ENCODE peak calls at places on chromosomes 11 and 22, in seven cellular contexts. J is stimulated activated CD8-positive, alpha-beta memory T cell treated with anti-CD3 and anti-CD28 coated beads, Interleukin-4, amount 100 ng/mL, for 24 hours; E is retina; B is left ventricle myocardium inferior; D is mesendoderm; X is left cardiac atrium; A is mesenchymal stem cell. T is an unnamed sample.

GRCh38 chr11:65859134-65859811 is 960 bp upstream of the MUS81 start:
- DNase-seq in A (peak), X (peak), E (peak), D (peak), B (peak), J (peak), T (peak)

GRCh38 chr11:44997566-44997965 is 46.9 kb upstream of the TP53I11 start:
- DNase-seq in D (no peak), A (no peak), X (no peak), B (no peak), J (no peak), E (no peak), T (no peak)

GRCh38 chr11:120581317-120581716 is 69.8 kb downstream of the GRIK4 start:
- DNase-seq in D (no peak), B (no peak), E (no peak), A (peak), J (no peak), X (no peak), T (no peak)

GRCh38 chr22:49369726-49370717 is 457.7 kb downstream of the BRD1 start:
- DNase-seq in X (no peak), D (no peak), E (no peak), B (no peak), A (no peak), J (no peak), T (peak)

GRCh38 chr11:57425565-57426438 is 1.1 kb downstream of the SLC43A3 start:
- DNase-seq in B (peak), X (peak), A (peak), E (peak), J (no peak), D (no peak), T (peak)

GRCh38 chr11:19546325-19546724 is 166.3 kb upstream of the NAV2 start:
- DNase-seq in B (no peak), E (no peak), A (no peak), X (no peak), D (no peak), J (no peak), T (no peak)

GRCh38 chr11:66639066-66639813 is 737 bp downstream of the RBM4 start:
- DNase-seq in X (no peak), D (peak), A (peak), J (peak), E (no peak), B (no peak), T (no peak)

GRCh38 chr11:131889146-131889577 is 518.7 kb downstream of the NTM start:
- DNase-seq in X (no peak), A (peak), E (peak), D (peak), J (no peak), B (no peak), T (no peak)

GRCh38 chr22:36562261-36562835 is 33.4 kb upstream of the EIF3D start:
- DNase-seq in A (peak), D (no peak), B (no peak), X (peak), E (no peak), J (no peak), T (no peak)

GRCh38 chr11:67043572-67044329 is 12.9 kb upstream of the RHOD start:
- DNase-seq in B (no peak), X (no peak), J (no peak), E (no peak), A (no peak), D (no peak), T (no peak)

GRCh38 chr11:95230054-95231034 is 658 bp downstream of the SESN3 start:
- DNase-seq in J (no peak), E (peak), D (peak), X (peak), B (no peak), A (peak), T (no peak)

GRCh38 chr11:57467508-57468157 is 7.3 kb downstream of the RTN4RL2 start:
- DNase-seq in X (no peak), E (no peak), B (no peak), A (no peak), J (no peak), D (no peak), T (no peak)

GRCh38 chr11:23727821-23728220 is 769.0 kb upstream of the LUZP2 start:
- DNase-seq in E (no peak), D (peak), X (no peak), B (no peak), A (peak), J (no peak), T (no peak)

GRCh38 chr22:17922925-17923898 is 101.1 kb downstream of the MICAL3 start:
- DNase-seq in B (no peak), E (no peak), X (no peak), D (no peak), A (peak), J (no peak), T (no peak)

GRCh38 chr11:1509626-1510255 is 23.2 kb upstream of the MOB2 start:
- DNase-seq in A (no peak), D (no peak), X (no peak), B (peak), E (no peak), J (no peak), T (peak)

GRCh38 chr11:128888034-128888985 is 2.8 kb upstream of the KCNJ5 start:
- DNase-seq in D (peak), X (no peak), A (no peak), J (no peak), E (no peak), B (no peak), T (no peak)

GRCh38 chr11:69133251-69133650 is 22.5 kb upstream of the SMIM38 start:
- DNase-seq in J (no peak), A (no peak), B (no peak), E (no peak), D (no peak), X (no peak), T (no peak)

GRCh38 chr11:84012171-84012826 is 726.1 kb upstream of the CCDC90B start:
- DNase-seq in E (no peak), B (no peak), X (no peak), A (peak), J (no peak), D (no peak), T (no peak)

GRCh38 chr11:46916669-46917108 is 1.7 kb downstream of the LRP4 start:
- DNase-seq in B (peak), X (peak), J (no peak), E (peak), A (peak), D (peak), T (no peak)

GRCh38 chr11:64762277-64762915 is 2.6 kb upstream of the PYGM start:
- DNase-seq in D (no peak), J (no peak), A (no peak), X (no peak), E (peak), B (no peak), T (no peak)

GRCh38 chr11:122202161-122202950 is 86.3 kb upstream of the BLID start:
- DNase-seq in A (peak), B (no peak), J (no peak), E (no peak), X (no peak), D (no peak), T (no peak)

GRCh38 chr11:130516175-130516867 is 67.9 kb downstream of the ADAMTS15 start:
- DNase-seq in B (no peak), D (peak), A (no peak), J (no peak), E (no peak), X (no peak), T (no peak)

GRCh38 chr11:82889133-82890001 is 10.9 kb downstream of the PRCP start:
- DNase-seq in A (peak), B (no peak), J (no peak), X (no peak), D (peak), E (no peak), T (peak)

GRCh38 chr11:117335399-117335798 is 7.7 kb downstream of the CEP164 start:
- DNase-seq in A (no peak), J (no peak), D (no peak), E (no peak), X (no peak), B (no peak), T (no peak)

GRCh38 chr11:48081151-48082010 is 101.0 kb downstream of the PTPRJ start:
- DNase-seq in D (no peak), E (no peak), X (peak), A (peak), J (no peak), B (peak), T (peak)

GRCh38 chr11:66789097-66789890 is 53.9 kb upstream of the RCE1 start:
- DNase-seq in X (no peak), E (no peak), A (peak), J (no peak), B (no peak), D (peak), T (no peak)

GRCh38 chr11:130220311-130221030 is 60.9 kb downstream of the ST14 start:
- DNase-seq in J (no peak), X (no peak), D (no peak), A (no peak), B (no peak), E (no peak), T (peak)